ENCODE peak calls at places on chromosomes 11 and 22, in four cellular contexts. One of them, this sample, is unnamed. For H3K36me3, the result is how much of the 10 kb centered on the place peaks cover.

GRCh38 chr22:19773470-19774040 is 13.0 kb downstream of the TBX1 start:
- DNase-seq in upper lobe of right lung: no peak
- DNase-seq in right lobe of liver: peak
- DNase-seq in heart right ventricle: no peak
- DNase-seq in this sample: no peak

GRCh38 chr11:13954591-13954990 is 7.9 kb upstream of the SPON1 start:
- DNase-seq in upper lobe of right lung: no peak
- DNase-seq in right lobe of liver: no peak
- DNase-seq in heart right ventricle: no peak
- DNase-seq in this sample: no peak

GRCh38 chr11:12599408-12600143 is 74.6 kb upstream of the TEAD1 start:
- DNase-seq in upper lobe of right lung: peak
- DNase-seq in right lobe of liver: peak
- DNase-seq in heart right ventricle: peak
- DNase-seq in this sample: peak

GRCh38 chr22:22388494-22388893 is 120.0 kb downstream of the ZNF280B start:
- DNase-seq in upper lobe of right lung: no peak
- DNase-seq in right lobe of liver: no peak
- DNase-seq in heart right ventricle: no peak
- DNase-seq in this sample: no peak

GRCh38 chr11:72298931-72299330 is 55.0 kb upstream of the PHOX2A start:
- DNase-seq in upper lobe of right lung: no peak
- DNase-seq in right lobe of liver: no peak
- DNase-seq in heart right ventricle: no peak
- DNase-seq in this sample: no peak

GRCh38 chr22:20424937-20425587 is 12.6 kb downstream of the SCARF2 start:
- DNase-seq in upper lobe of right lung: peak
- DNase-seq in right lobe of liver: no peak
- DNase-seq in heart right ventricle: no peak
- DNase-seq in this sample: peak

GRCh38 chr11:47215366-47215925 is 672 bp downstream of the DDB2 start:
- DNase-seq in upper lobe of right lung: no peak
- DNase-seq in right lobe of liver: no peak
- DNase-seq in heart right ventricle: no peak
- DNase-seq in this sample: no peak

GRCh38 chr11:27972432-27973170 is 135.4 kb downstream of the KIF18A start:
- DNase-seq in upper lobe of right lung: no peak
- DNase-seq in right lobe of liver: no peak
- DNase-seq in heart right ventricle: no peak
- DNase-seq in this sample: no peak

GRCh38 chr11:9028591-9028990 is 24.8 kb upstream of the NRIP3 start:
- DNase-seq in upper lobe of right lung: no peak
- DNase-seq in right lobe of liver: no peak
- DNase-seq in heart right ventricle: no peak
- DNase-seq in this sample: no peak

GRCh38 chr22:19717691-19718254 is 3.5 kb downstream of the SEPTIN5 start:
- DNase-seq in upper lobe of right lung: peak
- DNase-seq in right lobe of liver: peak
- DNase-seq in heart right ventricle: peak
- DNase-seq in this sample: peak

GRCh38 chr11:31812392-31813241 is 1.5 kb upstream of the PAX6 start:
- DNase-seq in upper lobe of right lung: no peak
- DNase-seq in right lobe of liver: no peak
- DNase-seq in heart right ventricle: no peak
- DNase-seq in this sample: no peak

GRCh38 chr11:64970731-64971151 is 1.2 kb downstream of the MAJIN start:
- DNase-seq in upper lobe of right lung: no peak
- DNase-seq in right lobe of liver: no peak
- DNase-seq in heart right ventricle: no peak
- DNase-seq in this sample: no peak

GRCh38 chr11:59417023-59417422 is 9.2 kb downstream of the OR5A2 start:
- DNase-seq in upper lobe of right lung: no peak
- DNase-seq in right lobe of liver: no peak
- DNase-seq in heart right ventricle: no peak
- DNase-seq in this sample: no peak

GRCh38 chr11:85301895-85302678 is 325.1 kb downstream of the DLG2 start:
- DNase-seq in upper lobe of right lung: no peak
- DNase-seq in right lobe of liver: no peak
- DNase-seq in heart right ventricle: no peak
- DNase-seq in this sample: no peak

GRCh38 chr11:108620958-108621772 is 27.6 kb upstream of the EXPH5 start:
- DNase-seq in upper lobe of right lung: no peak
- DNase-seq in right lobe of liver: no peak
- DNase-seq in heart right ventricle: no peak
- DNase-seq in this sample: no peak

GRCh38 chr22:36238348-36239149 is 778 bp downstream of the APOL2 start:
- DNase-seq in upper lobe of right lung: no peak
- DNase-seq in right lobe of liver: no peak
- DNase-seq in heart right ventricle: no peak
- DNase-seq in this sample: peak

GRCh38 chr11:94664336-94664735 is 97.2 kb downstream of the PIWIL4 start:
- DNase-seq in upper lobe of right lung: no peak
- DNase-seq in right lobe of liver: no peak
- DNase-seq in heart right ventricle: no peak
- DNase-seq in this sample: no peak

GRCh38 chr11:34302046-34302921 is 55.5 kb downstream of the ABTB2 start:
- DNase-seq in upper lobe of right lung: no peak
- DNase-seq in right lobe of liver: no peak
- DNase-seq in heart right ventricle: no peak
- DNase-seq in this sample: no peak

GRCh38 chr22:41925783-41926460 is 684 bp downstream of the TNFRSF13C start:
- DNase-seq in upper lobe of right lung: peak
- DNase-seq in right lobe of liver: peak
- DNase-seq in heart right ventricle: peak
- DNase-seq in this sample: no peak

GRCh38 chr11:83011333-83012167 is 60.1 kb downstream of the RAB30 start:
- DNase-seq in upper lobe of right lung: no peak
- DNase-seq in right lobe of liver: no peak
- DNase-seq in heart right ventricle: no peak
- DNase-seq in this sample: no peak

GRCh38 chr11:34457607-34458006 is 18.9 kb downstream of the CAT start:
- DNase-seq in upper lobe of right lung: no peak
- DNase-seq in right lobe of liver: no peak
- DNase-seq in heart right ventricle: no peak
- DNase-seq in this sample: no peak

GRCh38 chr22:37345863-37346514 is 63.7 kb downstream of the CYTH4 start:
- DNase-seq in upper lobe of right lung: no peak
- DNase-seq in right lobe of liver: no peak
- DNase-seq in heart right ventricle: no peak
- DNase-seq in this sample: peak

GRCh38 chr11:113906038-113906437 is 1.4 kb downstream of the HTR3B start:
- DNase-seq in upper lobe of right lung: no peak
- DNase-seq in right lobe of liver: no peak
- DNase-seq in heart right ventricle: no peak
- DNase-seq in this sample: no peak

GRCh38 chr11:2999464-2999998 is 7.4 kb upstream of the NAP1L4 start:
- DNase-seq in upper lobe of right lung: peak
- DNase-seq in right lobe of liver: no peak
- DNase-seq in heart right ventricle: no peak
- DNase-seq in this sample: no peak

GRCh38 chr11:67664213-67664585 is 10.2 kb downstream of the ALDH3B2 start:
- DNase-seq in upper lobe of right lung: peak
- DNase-seq in right lobe of liver: no peak
- DNase-seq in heart right ventricle: no peak
- DNase-seq in this sample: no peak

GRCh38 chr11:8749202-8749601 is 66.6 kb downstream of the RPL27A start:
- DNase-seq in upper lobe of right lung: no peak
- DNase-seq in right lobe of liver: no peak
- DNase-seq in heart right ventricle: no peak
- DNase-seq in this sample: no peak

GRCh38 chr22:40728731-40729189 is 49.5 kb downstream of the MCHR1 start:
- DNase-seq in upper lobe of right lung: no peak
- DNase-seq in right lobe of liver: no peak
- DNase-seq in heart right ventricle: no peak
- DNase-seq in this sample: no peak

GRCh38 chr11:65329503-65329902 is 4.1 kb upstream of the DPF2 start:
- DNase-seq in upper lobe of right lung: no peak
- DNase-seq in right lobe of liver: no peak
- DNase-seq in heart right ventricle: no peak
- DNase-seq in this sample: no peak

GRCh38 chr11:96097844-96098421 is 174.0 kb upstream of the MTMR2 start:
- DNase-seq in upper lobe of right lung: no peak
- DNase-seq in right lobe of liver: no peak
- DNase-seq in heart right ventricle: no peak
- DNase-seq in this sample: no peak

GRCh38 chr11:62881579-62882427 is 1.1 kb downstream of the SLC3A2 start:
- DNase-seq in upper lobe of right lung: peak
- DNase-seq in right lobe of liver: peak
- DNase-seq in heart right ventricle: peak
- DNase-seq in this sample: peak

GRCh38 chr11:62882811-62883496 is 2.3 kb downstream of the SLC3A2 start:
- DNase-seq in upper lobe of right lung: no peak
- DNase-seq in right lobe of liver: no peak
- DNase-seq in heart right ventricle: no peak
- DNase-seq in this sample: no peak

GRCh38 chr11:62882428-62882742 is 1.7 kb downstream of the SLC3A2 start:
- DNase-seq in upper lobe of right lung: no peak
- DNase-seq in right lobe of liver: no peak
- DNase-seq in heart right ventricle: no peak
- DNase-seq in this sample: no peak

GRCh38 chr11:62885137-62885536 is 4.4 kb downstream of the SLC3A2 start:
- DNase-seq in upper lobe of right lung: no peak
- DNase-seq in right lobe of liver: no peak
- DNase-seq in heart right ventricle: no peak
- DNase-seq in this sample: no peak

DNA sequence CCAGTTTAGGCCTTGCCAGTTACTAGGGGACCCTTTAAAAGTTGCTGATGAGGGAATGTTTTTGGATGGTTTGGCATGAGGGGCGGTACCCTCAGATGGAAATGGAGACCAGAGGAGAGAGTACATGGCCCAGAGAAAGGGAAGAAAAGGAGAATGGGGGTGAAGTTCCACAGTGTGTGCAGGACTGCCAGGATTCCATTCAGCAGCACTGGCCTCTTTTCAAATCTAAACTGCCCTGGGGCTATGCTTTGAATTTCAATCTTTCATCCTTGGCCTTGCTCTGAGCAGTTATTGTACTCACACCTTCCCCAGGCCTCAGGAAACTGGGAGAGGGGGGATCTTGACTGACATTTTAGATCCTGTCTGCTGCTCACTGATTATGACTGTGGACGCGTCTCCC is 3.0 kb downstream of the SLC3A2 start:
- DNase-seq in upper lobe of right lung: no peak
- DNase-seq in right lobe of liver: no peak
- DNase-seq in heart right ventricle: no peak
- DNase-seq in this sample: no peak
- H3K27ac ChIP-seq in upper lobe of right lung: peak
- H3K27ac ChIP-seq in right lobe of liver: no peak
- H3K27ac ChIP-seq in heart right ventricle: peak
- H3K27ac ChIP-seq in this sample: peak

DNA sequence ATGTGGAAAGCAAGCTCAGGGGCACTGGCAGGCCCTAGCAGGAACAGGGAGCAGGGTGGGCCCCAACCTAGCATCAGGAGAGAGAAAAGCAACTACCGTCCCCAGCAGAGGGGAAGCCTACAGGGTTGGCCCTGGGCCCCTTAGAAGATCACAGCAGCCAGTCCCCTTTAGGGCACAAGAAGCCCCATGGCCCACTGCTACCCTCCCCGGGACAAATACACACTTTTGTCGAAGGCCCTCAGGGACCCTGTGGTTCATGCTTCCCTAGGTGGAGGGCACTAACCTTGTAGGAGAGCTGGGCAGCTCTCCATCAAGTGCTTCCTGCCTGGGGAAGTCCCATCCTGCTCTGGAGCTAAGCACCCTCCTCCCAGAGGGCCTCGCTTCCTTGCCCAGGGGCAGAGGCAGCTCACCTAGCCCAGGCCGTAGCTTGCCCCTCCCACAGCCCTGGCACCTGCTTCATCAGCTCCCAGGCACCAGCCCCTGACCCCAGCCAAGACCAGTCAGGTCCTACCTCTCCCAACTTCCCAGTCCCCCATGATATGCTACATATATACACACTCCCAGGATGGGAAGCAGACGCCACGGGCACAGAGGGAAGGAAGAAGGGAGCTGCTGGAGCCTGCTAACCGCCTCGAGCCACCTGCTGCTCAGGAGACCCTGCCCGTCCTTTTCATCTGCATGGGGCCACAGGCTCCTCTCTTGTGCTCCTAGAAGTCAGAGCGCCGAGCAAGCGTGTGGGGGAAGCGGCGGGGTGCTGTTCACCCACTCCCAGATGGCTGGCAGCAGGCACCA is 20.1 kb downstream of the SUN2 start:
- DNase-seq in upper lobe of right lung: no peak
- DNase-seq in right lobe of liver: peak
- DNase-seq in heart right ventricle: no peak
- DNase-seq in this sample: no peak
- H3K36me3 ChIP-seq in upper lobe of right lung: half or more
- H3K36me3 ChIP-seq in right lobe of liver: under half
- H3K36me3 ChIP-seq in heart right ventricle: half or more
- H3K36me3 ChIP-seq in this sample: under half

DNA sequence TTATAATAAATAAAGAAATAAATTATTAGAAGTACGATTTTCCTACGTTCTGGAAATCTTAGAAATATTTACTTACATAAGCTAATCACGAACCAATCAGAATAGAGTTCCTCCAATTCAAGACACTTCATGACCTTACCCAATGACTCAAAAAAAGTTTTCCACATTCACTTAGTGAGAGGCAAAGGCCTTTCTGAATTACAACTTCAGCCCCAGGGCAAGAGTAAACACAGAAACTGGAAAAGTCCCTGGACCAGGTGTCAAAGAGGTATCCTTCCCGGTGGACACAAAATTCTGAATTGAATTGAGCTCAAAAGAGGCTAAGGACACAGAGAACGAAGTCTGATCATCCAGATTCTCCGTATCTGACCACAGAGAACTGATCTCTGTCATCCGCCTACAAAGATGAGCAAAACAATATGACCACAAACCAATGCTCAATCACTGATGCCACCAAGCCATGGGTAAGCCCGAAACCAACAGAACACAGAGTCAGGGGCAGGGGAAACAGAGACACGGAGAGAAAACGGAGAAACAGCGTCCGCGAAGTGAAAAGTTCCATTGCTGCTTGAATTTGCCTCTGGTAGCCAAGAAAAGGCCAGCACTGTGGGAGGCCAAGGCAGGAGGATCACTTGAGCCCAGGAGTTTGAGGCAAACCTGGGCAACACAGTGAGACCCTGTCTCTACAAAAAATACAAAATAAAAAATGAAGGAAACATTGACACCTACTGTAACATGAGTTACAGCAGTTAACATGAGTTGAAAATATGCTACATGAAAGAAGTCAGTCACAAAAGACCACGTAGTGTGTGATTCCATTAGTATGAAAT is 6.8 kb downstream of the BID start:
- DNase-seq in upper lobe of right lung: no peak
- DNase-seq in right lobe of liver: no peak
- DNase-seq in heart right ventricle: no peak
- DNase-seq in this sample: no peak
- H3K4me3 ChIP-seq in upper lobe of right lung: no peak
- H3K4me3 ChIP-seq in right lobe of liver: no peak
- H3K4me3 ChIP-seq in heart right ventricle: no peak
- H3K4me3 ChIP-seq in this sample: no peak

DNA sequence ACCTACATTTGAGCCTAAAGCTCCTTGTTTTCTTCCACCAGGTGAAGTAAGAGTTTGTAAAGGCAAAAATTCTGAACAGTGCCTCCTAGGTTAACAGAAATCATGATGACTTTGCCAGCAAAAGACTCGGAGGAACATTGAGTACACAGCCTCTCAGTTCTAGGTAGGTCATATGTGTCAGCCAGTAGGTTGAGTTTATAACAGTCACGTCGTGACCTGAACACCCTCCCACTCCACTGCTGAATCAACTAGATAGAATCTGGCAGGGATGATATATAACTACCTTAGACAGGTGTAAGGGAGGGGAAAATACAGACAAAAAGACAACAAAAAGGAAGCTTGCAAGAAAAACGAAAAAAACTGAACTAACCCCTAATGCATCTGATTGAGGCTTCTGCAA is 12.8 kb upstream of the ASPHD2 start:
- DNase-seq in upper lobe of right lung: no peak
- DNase-seq in right lobe of liver: no peak
- DNase-seq in heart right ventricle: no peak
- DNase-seq in this sample: no peak
- H3K27ac ChIP-seq in upper lobe of right lung: no peak
- H3K27ac ChIP-seq in right lobe of liver: no peak
- H3K27ac ChIP-seq in heart right ventricle: no peak
- H3K27ac ChIP-seq in this sample: no peak